ENCODE peak calls at places on chromosomes 6 and 20, in four cellular contexts. K is K562, U is GM12878, A is HepG2. E is an unnamed sample.

GRCh38 chr20:6525447-6526303 is 241.8 kb upstream of the BMP2 start:
- DNase-seq in K (no peak), U (no peak), A (no peak), E (peak)

GRCh38 chr6:14165091-14165490 is 47.5 kb downstream of the CD83 start:
- DNase-seq in K (no peak), U (no peak), A (no peak), E (no peak)

GRCh38 chr6:10431423-10432164 is 16.7 kb upstream of the TFAP2A start:
- DNase-seq in K (no peak), U (no peak), A (no peak), E (no peak)

GRCh38 chr6:70955441-70956190 is 1.2 kb downstream of the B3GAT2 start:
- DNase-seq in K (peak), U (peak), A (peak), E (peak)

GRCh38 chr20:45972500-45973183 is 639 bp upstream of the ZNF335 start:
- DNase-seq in K (no peak), U (no peak), A (no peak), E (peak)

GRCh38 chr6:83952830-83953229 is 80.7 kb upstream of the MRAP2 start:
- DNase-seq in K (no peak), U (no peak), A (no peak), E (no peak)

GRCh38 chr6:145669627-145670034 is 65.7 kb downstream of the EPM2A start:
- DNase-seq in K (no peak), U (no peak), A (no peak), E (no peak)

GRCh38 chr6:40244684-40245083 is 310.4 kb upstream of the MOCS1 start:
- DNase-seq in K (no peak), U (no peak), A (no peak), E (no peak)

GRCh38 chr20:157154-157553 is at the start of gene DEFB127:
- DNase-seq in K (no peak), U (no peak), A (no peak), E (no peak)

GRCh38 chr6:116402108-116402507 is 31.4 kb downstream of the DSE start:
- DNase-seq in K (no peak), U (no peak), A (no peak), E (no peak)

GRCh38 chr6:163291622-163292021 is 122.9 kb upstream of the QKI start:
- DNase-seq in K (no peak), U (no peak), A (no peak), E (no peak)

GRCh38 chr6:169320013-169320412 is 66.4 kb upstream of the THBS2 start:
- DNase-seq in K (no peak), U (no peak), A (no peak), E (no peak)

GRCh38 chr20:17898548-17898994 is 70.0 kb downstream of the SNX5 start:
- DNase-seq in K (peak), U (no peak), A (peak), E (peak)

GRCh38 chr20:59013959-59014608 is 5.1 kb upstream of the TUBB1 start:
- DNase-seq in K (no peak), U (no peak), A (no peak), E (no peak)

GRCh38 chr6:17115251-17116089 is 13.6 kb downstream of the STMND1 start:
- DNase-seq in K (no peak), U (no peak), A (peak), E (no peak)

GRCh38 chr20:46333136-46333991 is 25.1 kb upstream of the CDH22 start:
- DNase-seq in K (no peak), U (no peak), A (no peak), E (no peak)

GRCh38 chr6:14129572-14129971 is 12.0 kb downstream of the CD83 start:
- DNase-seq in K (peak), U (no peak), A (peak), E (peak)

GRCh38 chr6:52610745-52611355 is 34.0 kb upstream of the TRAM2 start:
- DNase-seq in K (no peak), U (no peak), A (peak), E (no peak)

GRCh38 chr6:13404115-13404891 is 76.0 kb upstream of the TBC1D7 start:
- DNase-seq in K (no peak), U (no peak), A (no peak), E (no peak)

GRCh38 chr6:112357801-112358200 is 10.7 kb downstream of the RFPL4B start:
- DNase-seq in K (no peak), U (no peak), A (no peak), E (no peak)

GRCh38 chr20:31515775-31516107 is 1.5 kb downstream of the HM13 start:
- DNase-seq in K (no peak), U (no peak), A (no peak), E (no peak)

GRCh38 chr20:19945732-19946670 is 71.2 kb upstream of the NAA20 start:
- DNase-seq in K (no peak), U (no peak), A (no peak), E (no peak)

GRCh38 chr20:57190536-57191265 is 75.7 kb downstream of the BMP7 start:
- DNase-seq in K (no peak), U (no peak), A (no peak), E (no peak)

GRCh38 chr6:16759181-16759645 is 2.0 kb downstream of the ATXN1 start:
- DNase-seq in K (no peak), U (no peak), A (no peak), E (no peak)

GRCh38 chr6:149170564-149171452 is 146.7 kb upstream of the TAB2 start:
- DNase-seq in K (peak), U (no peak), A (no peak), E (peak)

GRCh38 chr6:154488802-154489437 is 21.6 kb downstream of the CNKSR3 start:
- DNase-seq in K (no peak), U (no peak), A (no peak), E (no peak)

GRCh38 chr6:34489229-34489805 is 23.4 kb downstream of the PACSIN1 start:
- DNase-seq in K (no peak), U (no peak), A (no peak), E (no peak)

GRCh38 chr6:152053332-152053731 is 245.8 kb downstream of the ESR1 start:
- DNase-seq in K (no peak), U (no peak), A (no peak), E (no peak)

GRCh38 chr20:1827974-1828785 is 67.0 kb upstream of the SIRPA start:
- DNase-seq in K (no peak), U (no peak), A (peak), E (no peak)

GRCh38 chr6:72646604-72647485 is 25.0 kb downstream of the KCNQ5 start:
- DNase-seq in K (no peak), U (no peak), A (no peak), E (no peak)

GRCh38 chr6:72651191-72651590 is 29.3 kb downstream of the KCNQ5 start:
- DNase-seq in K (no peak), U (no peak), A (no peak), E (no peak)

GRCh38 chr6:72647489-72647888 is 25.6 kb downstream of the KCNQ5 start:
- DNase-seq in K (no peak), U (no peak), A (no peak), E (no peak)

GRCh38 chr6:72650081-72650745 is 28.3 kb downstream of the KCNQ5 start:
- DNase-seq in K (no peak), U (no peak), A (no peak), E (no peak)

DNA sequence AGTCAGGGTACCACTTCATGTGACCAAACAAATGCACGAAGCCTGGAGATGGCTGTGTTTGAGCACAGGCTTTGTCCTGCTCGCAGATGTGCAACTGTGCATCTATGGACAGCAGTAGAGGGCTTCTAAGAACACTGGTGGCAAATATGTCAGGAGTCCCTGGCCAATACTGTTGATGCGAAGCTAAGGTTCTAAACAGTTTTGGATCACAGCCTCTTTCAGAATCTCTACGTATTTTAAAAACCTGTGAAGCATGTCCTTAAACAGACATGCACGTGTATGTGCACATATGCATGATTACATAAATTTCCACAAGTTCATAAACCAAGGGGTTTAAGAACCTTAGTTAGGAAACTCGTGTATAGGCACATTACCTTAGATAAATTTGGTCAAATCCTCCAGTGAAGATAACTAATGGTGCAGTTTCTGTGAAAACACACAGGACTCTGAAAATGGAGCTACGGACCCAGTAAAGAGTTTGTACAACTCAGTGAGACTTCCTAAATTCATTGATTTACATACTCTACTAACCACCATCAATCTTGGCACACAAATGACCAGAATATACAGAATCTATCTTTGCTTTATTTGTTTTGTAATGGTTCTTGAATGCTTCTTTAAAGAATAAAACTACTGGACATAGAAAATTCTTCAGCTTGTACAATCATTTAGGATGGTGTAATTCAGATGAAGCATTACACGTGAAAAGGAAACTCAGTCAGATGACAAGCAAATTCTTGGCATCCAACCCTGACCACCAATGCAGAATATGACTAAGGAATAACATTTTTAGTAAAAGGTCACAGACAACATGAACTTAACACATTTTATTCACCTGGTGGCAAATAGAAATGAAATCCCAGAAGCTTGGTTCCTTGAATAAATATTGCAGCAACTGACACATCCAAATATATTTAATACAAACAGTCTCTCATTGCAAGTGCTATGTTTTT is 27.4 kb downstream of the KCNQ5 start:
- DNase-seq in K (no peak), U (peak), A (no peak), E (no peak)
- TF ChIP-seq TARDBP in K (no peak), U (no peak), A (no peak), E (no peak)

GRCh38 chr20:62820962-62821725 is 4.3 kb downstream of the COL9A3 start:
- DNase-seq in K (no peak), U (no peak), A (no peak), E (no peak)

GRCh38 chr20:62821726-62822210 is 4.9 kb downstream of the COL9A3 start:
- DNase-seq in K (no peak), U (no peak), A (no peak), E (no peak)

GRCh38 chr20:62823688-62824475 is 7.0 kb downstream of the COL9A3 start:
- DNase-seq in K (no peak), U (no peak), A (no peak), E (no peak)

GRCh38 chr20:62822788-62823651 is 6.2 kb downstream of the COL9A3 start:
- DNase-seq in K (peak), U (no peak), A (peak), E (peak)

DNA sequence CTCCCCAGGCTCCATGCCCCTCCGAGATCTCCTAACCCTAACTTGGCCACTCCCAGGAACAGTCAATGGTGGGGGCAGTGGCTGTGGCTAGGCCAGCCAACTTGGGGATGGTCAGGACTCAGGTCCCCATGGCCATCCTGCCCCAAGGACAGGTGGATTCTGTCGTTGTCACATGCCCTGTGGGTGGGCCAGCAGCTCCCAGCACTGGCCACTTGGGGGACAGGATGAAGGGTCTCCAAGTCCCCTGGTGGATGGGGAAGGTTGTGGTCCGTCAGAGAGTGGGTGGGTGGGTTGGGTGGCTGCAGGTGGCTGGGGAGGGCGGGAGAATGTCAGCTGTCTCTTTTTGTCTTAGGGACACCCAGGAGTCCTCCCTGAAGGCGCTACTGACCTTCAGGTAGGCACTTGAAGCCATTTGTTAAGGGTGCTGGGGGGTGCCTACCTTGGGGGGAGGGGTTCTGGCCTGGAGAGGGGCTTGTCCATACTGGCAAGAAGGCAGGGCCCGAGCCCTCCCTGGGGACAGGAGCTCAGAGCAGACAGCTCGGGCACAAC is 5.5 kb downstream of the COL9A3 start:
- DNase-seq in K (no peak), U (no peak), A (peak), E (no peak)
- TF ChIP-seq TARDBP in K (no peak), U (no peak), A (no peak), E (no peak)

DNA sequence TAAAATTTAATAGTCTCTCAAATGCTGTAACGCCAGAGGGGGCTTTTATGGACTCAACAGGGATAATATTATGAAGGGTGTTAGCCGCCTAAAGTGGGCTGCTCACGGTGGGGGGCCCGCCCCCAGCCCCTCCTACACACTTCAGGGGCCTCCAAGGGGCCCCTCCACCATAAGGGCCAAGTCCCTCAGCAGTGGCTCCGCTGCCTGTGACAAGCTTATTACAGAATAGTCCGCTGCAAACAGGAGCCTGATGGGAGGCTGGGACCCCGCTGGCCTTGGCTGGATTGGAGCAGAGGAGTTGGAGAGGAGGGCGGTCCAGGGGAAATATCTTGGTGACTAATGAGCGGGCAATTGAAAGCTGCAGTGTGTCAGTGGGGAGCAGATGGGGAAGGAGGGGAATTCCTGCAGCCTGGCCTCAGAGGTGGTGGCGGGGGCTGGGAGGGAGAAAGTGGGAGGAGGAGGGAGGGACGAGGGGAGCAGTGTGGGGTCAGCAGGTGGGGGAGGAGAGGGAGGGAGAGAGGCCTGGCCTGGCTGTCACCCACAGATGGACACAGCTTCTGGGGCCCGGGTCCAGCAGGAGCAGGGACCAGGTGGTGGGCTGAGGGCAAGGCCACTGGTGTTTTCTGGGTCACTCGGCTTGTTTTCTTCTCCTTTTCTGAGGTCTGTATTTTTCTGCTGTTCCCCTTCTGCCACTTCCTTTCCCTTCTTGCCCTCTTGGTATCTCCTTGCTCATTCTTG is 57.6 kb upstream of the FOXP4 start:
- DNase-seq in K (no peak), U (peak), A (peak), E (peak)
- TF ChIP-seq TARDBP in K (no peak), U (no peak), A (no peak), E (no peak)

GRCh38 chr20:53866787-53867740 is 203.3 kb downstream of the BCAS1 start:
- DNase-seq in K (no peak), U (peak), A (peak), E (no peak)
- TF ChIP-seq TARDBP in K (no peak), U (no peak), A (no peak), E (no peak)

GRCh38 chr20:23112595-23112994 is 26.5 kb upstream of the CD93 start:
- DNase-seq in K (no peak), U (no peak), A (no peak), E (no peak)

GRCh38 chr20:23111944-23112342 is 25.8 kb upstream of the CD93 start:
- DNase-seq in K (no peak), U (no peak), A (no peak), E (no peak)

GRCh38 chr20:23108871-23109270 is 22.7 kb upstream of the CD93 start:
- DNase-seq in K (no peak), U (no peak), A (no peak), E (no peak)

GRCh38 chr20:23114018-23114417 is 27.9 kb upstream of the CD93 start:
- DNase-seq in K (no peak), U (no peak), A (no peak), E (no peak)

DNA sequence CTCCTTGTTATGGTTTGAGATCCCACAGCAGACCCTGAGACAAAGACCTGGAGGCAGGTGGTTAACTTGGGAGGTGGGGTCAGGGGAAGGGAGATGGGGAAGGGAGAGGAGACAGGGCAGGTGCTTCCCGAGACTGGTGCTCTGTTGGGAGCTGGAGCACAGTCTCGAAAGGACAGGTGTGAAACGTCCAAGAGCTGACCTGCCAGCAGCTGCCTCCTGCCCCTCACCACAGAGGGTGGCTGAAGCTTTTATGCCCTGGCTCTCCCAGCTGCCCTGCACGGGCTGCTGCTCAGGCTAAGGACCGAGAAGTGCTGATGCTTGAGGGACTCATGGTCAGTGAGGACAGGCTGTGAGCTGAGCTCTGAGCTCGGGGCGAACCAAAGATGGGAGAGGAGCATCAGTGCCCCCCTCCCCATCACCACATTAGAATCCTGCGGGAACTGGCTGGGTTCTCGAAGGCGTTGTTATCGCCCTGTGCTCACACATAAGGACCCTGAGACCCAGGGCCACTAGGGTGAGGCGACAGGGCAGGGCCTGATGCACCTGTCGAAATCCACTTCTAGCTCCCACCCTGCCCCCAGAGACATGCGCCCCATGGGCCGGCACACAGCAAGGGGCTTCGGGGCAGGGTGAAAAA is 25.3 kb upstream of the CD93 start:
- DNase-seq in K (no peak), U (no peak), A (no peak), E (no peak)
- TF ChIP-seq TARDBP in K (no peak), U (no peak), A (no peak), E (no peak)

GRCh38 chr6:105739764-105740163 is 336.9 kb upstream of the PREP start:
- DNase-seq in K (no peak), U (no peak), A (no peak), E (no peak)
- TF ChIP-seq TARDBP in K (no peak), U (no peak), A (no peak), E (no peak)

GRCh38 chr6:134537146-134537555 is 219.2 kb upstream of the SGK1 start:
- DNase-seq in K (no peak), U (no peak), A (no peak), E (no peak)
- TF ChIP-seq TARDBP in K (no peak), U (no peak), A (no peak), E (no peak)

DNA sequence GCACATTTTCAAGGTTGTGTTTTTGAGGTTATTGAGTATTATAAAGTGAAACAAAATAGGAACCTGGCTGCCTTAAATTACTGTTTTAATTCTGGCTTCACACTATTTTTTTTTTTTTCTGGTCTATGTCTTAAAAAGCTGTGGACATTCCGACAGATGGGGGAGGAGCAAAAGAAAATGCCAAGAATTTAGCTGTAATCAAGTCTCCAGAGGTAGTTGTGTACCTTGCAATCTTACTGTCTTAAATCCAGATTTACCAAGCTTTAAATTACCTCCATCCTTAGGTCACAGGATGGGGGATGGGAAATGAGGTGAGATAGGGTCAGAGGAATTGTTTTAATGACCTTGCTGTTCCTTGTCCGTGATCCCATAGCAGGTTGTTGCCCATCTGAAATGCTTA is 182.8 kb downstream of the UTRN start:
- DNase-seq in K (no peak), U (no peak), A (no peak), E (no peak)
- TF ChIP-seq TARDBP in K (no peak), U (no peak), A (no peak), E (no peak)

DNA sequence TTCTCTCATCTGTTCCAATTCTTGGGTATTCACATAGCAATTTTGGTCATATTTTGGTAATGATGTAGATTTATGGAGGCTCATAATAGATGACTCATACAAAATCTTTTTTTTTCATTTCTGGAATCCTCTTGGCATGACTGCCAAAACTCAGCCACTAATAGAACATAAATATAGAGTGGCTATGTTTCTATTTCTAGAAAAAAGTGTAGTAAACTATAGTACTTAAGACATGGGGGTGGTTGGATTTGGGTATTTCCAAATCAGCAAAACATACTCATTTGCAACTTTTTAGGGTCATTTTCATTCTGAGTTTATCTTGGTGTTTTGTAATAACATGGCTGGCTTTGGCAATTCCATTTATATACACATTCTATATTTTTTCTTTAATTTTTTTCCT is 413.7 kb downstream of the BCKDHB start:
- DNase-seq in K (no peak), U (no peak), A (no peak), E (no peak)
- TF ChIP-seq TARDBP in K (no peak), U (no peak), A (no peak), E (no peak)